ENCODE peak calls at places on chromosome 3, in six cellular contexts. M, T, C, K, F and V are unnamed samples. For H3K4me1, the result is how much of the 10 kb centered on the place peaks cover.

GRCh38 chr3:41405466-41405865 is 206.2 kb downstream of the CTNNB1 start:
- DNase-seq in K (no peak), F (no peak), T (no peak), C (no peak), M (no peak), V (no peak)

GRCh38 chr3:37945407-37945802 is 45.2 kb upstream of the VILL start:
- DNase-seq in T (no peak), C (no peak), K (no peak), M (no peak), F (peak), V (no peak)

GRCh38 chr3:158532099-158532734 is 38.8 kb upstream of the MLF1 start:
- DNase-seq in C (no peak), F (peak), M (no peak), T (no peak), K (no peak), V (no peak)

GRCh38 chr3:70744536-70744935 is 432.1 kb upstream of the MDFIC2 start:
- DNase-seq in M (no peak), C (no peak), T (no peak), F (no peak), K (no peak), V (no peak)

GRCh38 chr3:190339130-190339529 is 16.9 kb upstream of the CLDN1 start:
- DNase-seq in M (no peak), T (no peak), C (no peak), F (no peak), K (no peak), V (no peak)

GRCh38 chr3:195441971-195442572 is 748 bp downstream of the ACAP2 start:
- DNase-seq in C (peak), F (peak), M (peak), T (peak), K (no peak), V (peak)

GRCh38 chr3:45906681-45907220 is 20.4 kb downstream of the CCR9 start:
- DNase-seq in M (no peak), K (no peak), T (no peak), F (no peak), C (no peak), V (no peak)

GRCh38 chr3:58214484-58215316 is 3.9 kb upstream of the DNASE1L3 start:
- DNase-seq in C (peak), M (no peak), F (peak), T (no peak), K (no peak), V (no peak)

GRCh38 chr3:88626426-88627120 is 476.8 kb downstream of the C3orf38 start:
- DNase-seq in K (no peak), M (no peak), F (no peak), T (no peak), C (no peak), V (peak)

GRCh38 chr3:146067048-146067447 is 93.9 kb downstream of the PLOD2 start:
- DNase-seq in K (no peak), T (no peak), C (no peak), F (peak), M (no peak), V (no peak)

GRCh38 chr3:120182613-120183524 is 88.6 kb upstream of the GSK3B start:
- DNase-seq in M (no peak), T (no peak), K (no peak), F (peak), C (no peak), V (no peak)

GRCh38 chr3:156373095-156373494 is 181.8 kb downstream of the SSR3 start:
- DNase-seq in M (no peak), F (no peak), T (no peak), C (no peak), K (no peak), V (no peak)

GRCh38 chr3:134035836-134036235 is 6.1 kb upstream of the SLCO2A1 start:
- DNase-seq in C (no peak), K (no peak), M (no peak), T (no peak), F (no peak), V (no peak)

GRCh38 chr3:187403768-187404270 is 35.6 kb downstream of the RTP4 start:
- DNase-seq in K (no peak), T (no peak), M (no peak), F (peak), C (no peak), V (no peak)

GRCh38 chr3:56878046-56878445 is 76.3 kb upstream of the ARHGEF3 start:
- DNase-seq in K (no peak), F (no peak), M (peak), C (no peak), T (no peak), V (no peak)

GRCh38 chr3:8371085-8371551 is 130.5 kb upstream of the LMCD1 start:
- DNase-seq in F (no peak), T (no peak), C (no peak), K (no peak), M (no peak), V (no peak)

GRCh38 chr3:179146911-179147570 is 1.1 kb upstream of the PIK3CA start:
- DNase-seq in K (no peak), F (peak), C (peak), T (no peak), M (no peak), V (peak)

GRCh38 chr3:102090646-102091045 is 241.3 kb downstream of the NFKBIZ start:
- DNase-seq in M (no peak), K (no peak), F (peak), T (no peak), C (no peak), V (no peak)

GRCh38 chr3:162007722-162008121 is 511.1 kb downstream of the OTOL1 start:
- DNase-seq in K (no peak), T (no peak), M (no peak), F (no peak), C (no peak), V (no peak)

GRCh38 chr3:97971679-97972567 is at the start of gene RIOX2:
- DNase-seq in M (peak), T (peak), F (peak), C (peak), K (peak), V (peak)

GRCh38 chr3:188594137-188594536 is 440.2 kb downstream of the LPP start:
- DNase-seq in F (no peak), K (no peak), T (no peak), C (no peak), M (no peak), V (no peak)

GRCh38 chr3:94564247-94564646 is 501.4 kb downstream of the NSUN3 start:
- DNase-seq in T (no peak), K (no peak), F (no peak), M (no peak), C (no peak), V (no peak)

GRCh38 chr3:111956995-111957736 is 21.7 kb upstream of the ABHD10 start:
- DNase-seq in T (no peak), K (no peak), C (no peak), M (no peak), F (no peak), V (no peak)

GRCh38 chr3:45693941-45694521 is 4.8 kb downstream of the SACM1L start:
- DNase-seq in C (no peak), F (no peak), T (no peak), M (no peak), K (no peak), V (no peak)

DNA sequence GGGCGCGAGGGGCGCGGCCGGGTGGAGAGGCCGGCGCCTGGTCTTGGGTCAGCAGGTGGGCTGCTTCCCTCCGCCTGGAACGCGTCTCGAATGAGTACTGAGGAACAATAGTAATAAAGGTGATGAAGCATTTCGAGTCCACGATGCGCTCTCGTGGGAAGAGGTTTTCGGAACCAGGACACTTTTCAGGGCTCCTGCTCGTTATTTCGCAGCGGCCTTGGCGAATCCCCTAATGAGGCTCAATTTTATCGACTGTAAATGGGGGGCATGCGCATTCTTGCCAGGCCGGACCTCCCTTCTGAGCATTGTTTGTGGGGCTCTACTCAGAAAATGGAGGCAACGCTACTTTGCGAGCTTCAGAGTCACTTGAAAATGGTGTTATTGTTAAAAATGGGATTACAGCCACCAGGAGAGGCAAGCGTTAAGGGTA is 1.2 kb downstream of the NR2C2 start:
- DNase-seq in K (no peak), F (peak), M (no peak), T (no peak), C (no peak), V (no peak)
- TF ChIP-seq POLR2A in K (no peak), F (peak), M (no peak), T (no peak), C (peak), V (peak)

GRCh38 chr3:66395635-66396034 is 105.2 kb downstream of the LRIG1 start:
- DNase-seq in C (no peak), M (no peak), K (no peak), F (no peak), T (no peak), V (no peak)

GRCh38 chr3:66398228-66399025 is 102.4 kb downstream of the LRIG1 start:
- DNase-seq in C (no peak), K (no peak), M (no peak), T (no peak), F (no peak), V (peak)

GRCh38 chr3:66396161-66396760 is 104.6 kb downstream of the LRIG1 start:
- DNase-seq in T (no peak), F (no peak), M (no peak), C (no peak), K (no peak), V (no peak)

GRCh38 chr3:66397745-66398144 is 103.1 kb downstream of the LRIG1 start:
- DNase-seq in F (no peak), T (no peak), M (no peak), C (peak), K (no peak), V (peak)

DNA sequence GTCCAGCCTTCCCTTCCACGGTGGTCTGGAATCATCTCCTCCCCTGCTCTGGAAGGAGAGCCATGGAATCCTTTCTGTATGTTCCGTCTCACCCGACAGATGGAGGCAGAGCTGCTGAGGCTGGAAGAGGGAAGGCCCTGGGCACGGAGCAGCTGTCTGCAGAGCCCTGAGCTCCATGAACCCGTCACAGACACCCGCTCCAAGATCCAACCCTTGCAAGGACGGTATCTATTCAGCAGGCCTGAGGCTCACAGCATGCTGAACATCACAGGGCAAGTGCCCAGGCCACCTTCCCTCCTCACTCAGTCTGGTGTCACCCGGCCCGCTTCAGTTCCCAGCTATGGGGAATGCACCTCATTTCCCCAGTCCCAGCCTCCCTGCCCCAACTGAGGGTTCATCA is 103.9 kb downstream of the LRIG1 start:
- DNase-seq in M (no peak), K (no peak), T (no peak), C (no peak), F (no peak), V (no peak)
- H3K4me1 ChIP-seq in M (half or more), K (under half), T (under half), C (under half), F (under half), V (under half)

GRCh38 chr3:115186351-115187148 is 39.5 kb upstream of the ZBTB20 start:
- DNase-seq in C (no peak), K (no peak), T (no peak), M (no peak), F (no peak), V (no peak)

GRCh38 chr3:115190747-115191146 is 43.7 kb upstream of the ZBTB20 start:
- DNase-seq in C (no peak), K (no peak), F (no peak), M (no peak), T (no peak), V (no peak)

GRCh38 chr3:115187149-115187757 is 40.2 kb upstream of the ZBTB20 start:
- DNase-seq in F (no peak), M (no peak), K (no peak), C (peak), T (no peak), V (no peak)
- TF ChIP-seq POLR2A in F (no peak), M (no peak), K (no peak), C (no peak), T (no peak), V (no peak)

DNA sequence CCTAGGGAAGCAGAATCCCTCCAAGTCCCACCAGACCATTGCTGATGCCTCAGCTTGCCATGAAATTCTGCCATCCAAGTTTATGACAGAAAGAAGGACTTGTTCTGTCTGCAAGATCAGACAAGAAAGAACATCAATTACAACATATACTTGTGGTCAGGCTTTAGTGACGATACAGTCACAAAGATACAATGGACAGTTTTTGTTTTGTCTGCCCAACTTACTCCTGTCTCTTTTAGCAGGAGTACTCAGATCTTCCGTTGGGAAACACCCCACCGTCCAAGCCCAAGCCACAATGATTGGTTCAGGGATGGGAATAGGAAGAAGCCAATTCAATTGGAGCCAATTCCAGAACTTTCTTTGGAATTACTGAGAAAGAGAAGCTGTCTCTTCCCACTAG is 15.7 kb downstream of the KLHL6 start:
- DNase-seq in K (no peak), F (no peak), C (no peak), T (no peak), M (no peak), V (no peak)
- H3K4me1 ChIP-seq in K (under half), F (under half), C (under half), T (under half), M (under half), V (under half)

GRCh38 chr3:51538459-51539290 is at the start of gene RAD54L2:
- DNase-seq in T (peak), M (peak), C (peak), F (peak), K (peak), V (peak)
- TF ChIP-seq POLR2A in T (peak), M (peak), C (no peak), F (peak), K (peak), V (peak)

DNA sequence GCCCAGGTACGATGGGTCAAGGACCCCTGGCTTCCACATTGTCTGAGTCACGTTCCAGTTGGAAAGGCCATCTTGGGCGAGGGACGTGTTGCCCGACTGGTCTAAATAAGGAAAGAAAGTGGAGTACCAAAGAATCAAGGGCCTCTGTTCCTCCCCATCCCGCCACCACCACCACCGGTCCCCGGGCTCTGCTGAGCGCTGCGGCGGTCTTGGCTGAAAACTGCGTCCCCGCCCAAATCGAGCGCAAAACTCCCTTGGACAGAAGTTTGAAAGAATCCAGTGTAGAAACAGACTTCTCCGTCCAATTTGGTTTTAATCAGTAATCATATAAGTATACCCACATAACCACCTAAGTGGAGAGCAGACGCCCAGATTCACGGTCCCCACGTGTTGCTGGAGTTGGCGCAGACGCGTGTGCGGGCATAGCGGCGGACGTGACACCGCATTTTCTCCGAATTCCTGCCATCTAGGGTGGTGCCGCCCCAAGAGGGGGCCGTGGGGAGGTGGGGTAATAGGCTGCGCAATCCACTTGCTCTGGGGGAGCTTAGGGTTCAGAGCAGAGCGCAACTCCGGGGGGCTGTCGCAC is 243.8 kb upstream of the TOPAZ1 start:
- DNase-seq in K (no peak), C (no peak), M (no peak), F (peak), T (no peak), V (no peak)
- H3K4me1 ChIP-seq in K (under half), C (under half), M (under half), F (under half), T (under half), V (under half)